ENCODE peak calls at places on chromosome 7, in four cellular contexts. K is ovary; R is fibroblast of lung; C is CD8-positive, alpha-beta T cell. G is an unnamed sample.

GRCh38 chr7:139721844-139722243 is 56.0 kb downstream of the HIPK2 start:
- DNase-seq in K (no peak), R (no peak), C (no peak), G (no peak)

GRCh38 chr7:102184303-102184702 is 102.4 kb upstream of the SH2B2 start:
- DNase-seq in K (no peak), R (no peak), C (no peak), G (no peak)

GRCh38 chr7:568681-569035 is 49.0 kb upstream of the PDGFA start:
- DNase-seq in K (peak), R (no peak), C (no peak), G (no peak)

GRCh38 chr7:85186521-85187241 is at the start of gene SEMA3D:
- DNase-seq in K (peak), R (peak), C (no peak), G (peak)

GRCh38 chr7:155885162-155886160 is 73.2 kb upstream of the SHH start:
- DNase-seq in K (no peak), R (peak), C (no peak), G (peak)

GRCh38 chr7:45680776-45681175 is 106.6 kb downstream of the ADCY1 start:
- DNase-seq in K (no peak), R (no peak), C (no peak), G (no peak)

GRCh38 chr7:33062023-33062781 is at the start of gene NT5C3A:
- DNase-seq in K (peak), R (peak), C (peak), G (no peak)

GRCh38 chr7:142864980-142865747 is 10.3 kb downstream of the EPHB6 start:
- DNase-seq in K (no peak), R (no peak), C (no peak), G (no peak)

GRCh38 chr7:26958834-26959233 is 94.4 kb upstream of the SKAP2 start:
- DNase-seq in K (no peak), R (peak), C (no peak), G (peak)

G was measured in fibroblast of the conjunctiva.